ENCODE peak calls at places on chromosomes 1 and 21, in six cellular contexts. One of them, this sample, is unnamed.

GRCh38 chr1:157368363-157368762 is 184.0 kb downstream of the FCRL5 start:
- DNase-seq in fibroblast of lung: no peak
- DNase-seq in foreskin fibroblast: no peak
- DNase-seq in tibial artery: no peak
- DNase-seq in CD4-positive, alpha-beta T cell: no peak
- DNase-seq in HepG2: no peak
- DNase-seq in this sample: no peak

GRCh38 chr1:7902478-7903084 is 38.1 kb downstream of the TNFRSF9 start:
- DNase-seq in fibroblast of lung: peak
- DNase-seq in foreskin fibroblast: peak
- DNase-seq in tibial artery: peak
- DNase-seq in CD4-positive, alpha-beta T cell: peak
- DNase-seq in HepG2: peak
- DNase-seq in this sample: peak

GRCh38 chr21:26881504-26882228 is 36.5 kb upstream of the ADAMTS1 start:
- DNase-seq in fibroblast of lung: peak
- DNase-seq in foreskin fibroblast: peak
- DNase-seq in tibial artery: no peak
- DNase-seq in CD4-positive, alpha-beta T cell: no peak
- DNase-seq in HepG2: no peak
- DNase-seq in this sample: peak

GRCh38 chr1:67322442-67322841 is 14.8 kb downstream of the IL12RB2 start:
- DNase-seq in fibroblast of lung: no peak
- DNase-seq in foreskin fibroblast: no peak
- DNase-seq in tibial artery: no peak
- DNase-seq in CD4-positive, alpha-beta T cell: no peak
- DNase-seq in HepG2: no peak
- DNase-seq in this sample: no peak

GRCh38 chr1:233654667-233655432 is 40.9 kb downstream of the KCNK1 start:
- DNase-seq in fibroblast of lung: peak
- DNase-seq in foreskin fibroblast: no peak
- DNase-seq in tibial artery: no peak
- DNase-seq in CD4-positive, alpha-beta T cell: no peak
- DNase-seq in HepG2: no peak
- DNase-seq in this sample: no peak

GRCh38 chr1:156584813-156585212 is 5.3 kb downstream of the TTC24 start:
- DNase-seq in fibroblast of lung: no peak
- DNase-seq in foreskin fibroblast: no peak
- DNase-seq in tibial artery: no peak
- DNase-seq in CD4-positive, alpha-beta T cell: no peak
- DNase-seq in HepG2: peak
- DNase-seq in this sample: no peak

GRCh38 chr1:198179556-198179981 is 22.8 kb downstream of the NEK7 start:
- DNase-seq in fibroblast of lung: peak
- DNase-seq in foreskin fibroblast: no peak
- DNase-seq in tibial artery: no peak
- DNase-seq in CD4-positive, alpha-beta T cell: no peak
- DNase-seq in HepG2: no peak
- DNase-seq in this sample: no peak

GRCh38 chr1:116945996-116946395 is 36.3 kb downstream of the PTGFRN start:
- DNase-seq in fibroblast of lung: no peak
- DNase-seq in foreskin fibroblast: no peak
- DNase-seq in tibial artery: no peak
- DNase-seq in CD4-positive, alpha-beta T cell: no peak
- DNase-seq in HepG2: no peak
- DNase-seq in this sample: no peak

GRCh38 chr1:27593341-27594326 is 10.3 kb downstream of the AHDC1 start:
- DNase-seq in fibroblast of lung: no peak
- DNase-seq in foreskin fibroblast: no peak
- DNase-seq in tibial artery: no peak
- DNase-seq in CD4-positive, alpha-beta T cell: no peak
- DNase-seq in HepG2: no peak
- DNase-seq in this sample: no peak

GRCh38 chr1:51336711-51337110 is 6.3 kb upstream of the TTC39A start:
- DNase-seq in fibroblast of lung: no peak
- DNase-seq in foreskin fibroblast: no peak
- DNase-seq in tibial artery: no peak
- DNase-seq in CD4-positive, alpha-beta T cell: no peak
- DNase-seq in HepG2: no peak
- DNase-seq in this sample: no peak

GRCh38 chr21:42460391-42461184 is 35.4 kb downstream of the RSPH1 start:
- DNase-seq in fibroblast of lung: no peak
- DNase-seq in foreskin fibroblast: no peak
- DNase-seq in tibial artery: no peak
- DNase-seq in CD4-positive, alpha-beta T cell: peak
- DNase-seq in HepG2: no peak
- DNase-seq in this sample: no peak

GRCh38 chr21:42847726-42848125 is 31.6 kb downstream of the WDR4 start:
- DNase-seq in fibroblast of lung: no peak
- DNase-seq in foreskin fibroblast: no peak
- DNase-seq in tibial artery: no peak
- DNase-seq in CD4-positive, alpha-beta T cell: no peak
- DNase-seq in HepG2: no peak
- DNase-seq in this sample: no peak

GRCh38 chr1:59976194-59977074 is 49.9 kb upstream of the CYP2J2 start:
- DNase-seq in fibroblast of lung: peak
- DNase-seq in foreskin fibroblast: peak
- DNase-seq in tibial artery: peak
- DNase-seq in CD4-positive, alpha-beta T cell: peak
- DNase-seq in HepG2: peak
- DNase-seq in this sample: peak

GRCh38 chr1:83545450-83545849 is 453.5 kb downstream of the TTLL7 start:
- DNase-seq in fibroblast of lung: no peak
- DNase-seq in foreskin fibroblast: no peak
- DNase-seq in tibial artery: no peak
- DNase-seq in CD4-positive, alpha-beta T cell: no peak
- DNase-seq in HepG2: no peak
- DNase-seq in this sample: no peak

GRCh38 chr1:112614460-112615065 is 4.4 kb downstream of the ST7L start:
- DNase-seq in fibroblast of lung: peak
- DNase-seq in foreskin fibroblast: peak
- DNase-seq in tibial artery: no peak
- DNase-seq in CD4-positive, alpha-beta T cell: no peak
- DNase-seq in HepG2: no peak
- DNase-seq in this sample: peak

GRCh38 chr1:168623003-168623828 is 46.8 kb downstream of the XCL1 start:
- DNase-seq in fibroblast of lung: peak
- DNase-seq in foreskin fibroblast: peak
- DNase-seq in tibial artery: peak
- DNase-seq in CD4-positive, alpha-beta T cell: no peak
- DNase-seq in HepG2: no peak
- DNase-seq in this sample: peak

GRCh38 chr1:61081637-61082335 is 575 bp upstream of the NFIA start:
- DNase-seq in fibroblast of lung: peak
- DNase-seq in foreskin fibroblast: peak
- DNase-seq in tibial artery: no peak
- DNase-seq in CD4-positive, alpha-beta T cell: no peak
- DNase-seq in HepG2: peak
- DNase-seq in this sample: no peak

GRCh38 chr1:109628540-109629321 is 9.1 kb downstream of the AMPD2 start:
- DNase-seq in fibroblast of lung: peak
- DNase-seq in foreskin fibroblast: no peak
- DNase-seq in tibial artery: no peak
- DNase-seq in CD4-positive, alpha-beta T cell: no peak
- DNase-seq in HepG2: no peak
- DNase-seq in this sample: no peak

GRCh38 chr1:155598842-155599331 is 11.1 kb upstream of the MSTO1 start:
- DNase-seq in fibroblast of lung: peak
- DNase-seq in foreskin fibroblast: peak
- DNase-seq in tibial artery: no peak
- DNase-seq in CD4-positive, alpha-beta T cell: no peak
- DNase-seq in HepG2: no peak
- DNase-seq in this sample: peak

GRCh38 chr21:35257413-35257812 is 208.3 kb upstream of the RUNX1 start:
- DNase-seq in fibroblast of lung: peak
- DNase-seq in foreskin fibroblast: peak
- DNase-seq in tibial artery: peak
- DNase-seq in CD4-positive, alpha-beta T cell: no peak
- DNase-seq in HepG2: no peak
- DNase-seq in this sample: peak
- TF ChIP-seq CTCF in fibroblast of lung: no peak
- TF ChIP-seq CTCF in foreskin fibroblast: no peak
- TF ChIP-seq CTCF in tibial artery: no peak
- TF ChIP-seq CTCF in CD4-positive, alpha-beta T cell: no peak
- TF ChIP-seq CTCF in HepG2: no peak
- TF ChIP-seq CTCF in this sample: no peak

GRCh38 chr1:226310637-226311195 is 1.8 kb upstream of the LIN9 start:
- DNase-seq in fibroblast of lung: no peak
- DNase-seq in foreskin fibroblast: no peak
- DNase-seq in tibial artery: no peak
- DNase-seq in CD4-positive, alpha-beta T cell: no peak
- DNase-seq in HepG2: no peak
- DNase-seq in this sample: no peak

GRCh38 chr1:226309398-226310122 is 596 bp upstream of the LIN9 start:
- DNase-seq in fibroblast of lung: peak
- DNase-seq in foreskin fibroblast: peak
- DNase-seq in tibial artery: no peak
- DNase-seq in CD4-positive, alpha-beta T cell: peak
- DNase-seq in HepG2: peak
- DNase-seq in this sample: no peak

GRCh38 chr1:226310123-226310540 is 1.2 kb upstream of the LIN9 start:
- DNase-seq in fibroblast of lung: peak
- DNase-seq in foreskin fibroblast: no peak
- DNase-seq in tibial artery: no peak
- DNase-seq in CD4-positive, alpha-beta T cell: no peak
- DNase-seq in HepG2: peak
- DNase-seq in this sample: no peak

GRCh38 chr1:226308166-226308722 is 720 bp downstream of the LIN9 start:
- DNase-seq in fibroblast of lung: no peak
- DNase-seq in foreskin fibroblast: no peak
- DNase-seq in tibial artery: no peak
- DNase-seq in CD4-positive, alpha-beta T cell: peak
- DNase-seq in HepG2: no peak
- DNase-seq in this sample: no peak

DNA sequence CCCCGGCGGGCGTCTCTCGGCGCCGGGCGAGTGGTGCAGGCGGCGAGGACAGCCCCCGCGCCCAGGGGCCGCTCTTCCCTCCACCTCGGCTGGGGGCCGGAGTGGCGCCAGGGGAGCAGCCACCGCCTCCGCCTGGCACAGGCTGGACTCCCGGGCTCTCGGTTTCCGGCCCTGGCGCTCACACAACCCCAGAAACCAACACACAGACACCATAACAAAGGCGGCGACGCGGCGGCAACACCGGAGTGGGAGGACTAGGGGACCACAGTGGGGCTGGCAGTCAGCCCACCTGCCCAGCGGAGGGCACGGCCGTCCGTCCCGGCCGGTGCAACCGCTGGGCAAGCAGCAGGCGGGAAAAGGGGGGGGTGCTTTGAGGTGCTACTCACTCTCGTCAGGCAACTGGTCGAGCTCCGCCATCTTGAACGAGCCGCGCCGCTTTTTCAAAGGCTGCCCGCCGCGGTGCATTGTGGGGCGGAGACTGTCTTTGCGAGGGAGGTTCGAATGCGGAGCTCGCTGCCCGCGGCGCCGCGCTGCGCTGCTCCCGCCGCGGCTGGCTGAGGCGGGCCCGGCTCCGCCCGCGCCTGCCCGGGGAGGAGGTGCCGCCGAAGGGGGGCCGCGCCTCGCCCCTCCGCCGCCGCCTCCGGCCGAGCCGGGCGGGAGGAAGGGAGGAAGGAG is at the start of gene LIN9:
- DNase-seq in fibroblast of lung: peak
- DNase-seq in foreskin fibroblast: peak
- DNase-seq in tibial artery: peak
- DNase-seq in CD4-positive, alpha-beta T cell: peak
- DNase-seq in HepG2: peak
- DNase-seq in this sample: peak
- TF ChIP-seq CTCF in fibroblast of lung: no peak
- TF ChIP-seq CTCF in foreskin fibroblast: peak
- TF ChIP-seq CTCF in tibial artery: no peak
- TF ChIP-seq CTCF in CD4-positive, alpha-beta T cell: no peak
- TF ChIP-seq CTCF in HepG2: peak
- TF ChIP-seq CTCF in this sample: peak

DNA sequence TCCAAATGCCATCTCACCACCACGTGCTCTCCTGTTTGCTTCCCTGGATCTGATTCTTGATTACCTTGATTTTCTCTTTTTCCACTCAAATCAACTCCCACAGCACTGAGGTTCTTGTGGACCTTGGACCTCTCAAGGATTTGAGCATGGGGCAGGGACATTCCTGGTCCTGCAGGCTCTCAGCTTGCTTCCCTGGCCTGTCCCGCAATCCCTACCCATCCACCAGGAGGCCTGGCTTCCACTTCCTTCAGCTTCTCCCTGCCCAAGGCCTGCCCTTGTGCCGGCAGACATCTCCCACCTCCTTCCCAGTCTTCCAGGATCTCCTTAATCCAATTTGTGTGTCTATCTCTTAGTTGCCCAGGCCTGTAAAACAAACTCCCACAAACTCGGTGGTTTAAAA is 21.6 kb downstream of the PLA2G2A start:
- DNase-seq in fibroblast of lung: no peak
- DNase-seq in foreskin fibroblast: no peak
- DNase-seq in tibial artery: no peak
- DNase-seq in CD4-positive, alpha-beta T cell: no peak
- DNase-seq in HepG2: peak
- DNase-seq in this sample: no peak
- TF ChIP-seq CTCF in fibroblast of lung: no peak
- TF ChIP-seq CTCF in foreskin fibroblast: no peak
- TF ChIP-seq CTCF in tibial artery: no peak
- TF ChIP-seq CTCF in CD4-positive, alpha-beta T cell: no peak
- TF ChIP-seq CTCF in HepG2: peak
- TF ChIP-seq CTCF in this sample: no peak

GRCh38 chr1:229065613-229066012 is 205.3 kb upstream of the RAB4A start:
- DNase-seq in fibroblast of lung: no peak
- DNase-seq in foreskin fibroblast: no peak
- DNase-seq in tibial artery: no peak
- DNase-seq in CD4-positive, alpha-beta T cell: no peak
- DNase-seq in HepG2: no peak
- DNase-seq in this sample: no peak

GRCh38 chr1:229060140-229060539 is 210.8 kb upstream of the RAB4A start:
- DNase-seq in fibroblast of lung: no peak
- DNase-seq in foreskin fibroblast: no peak
- DNase-seq in tibial artery: no peak
- DNase-seq in CD4-positive, alpha-beta T cell: no peak
- DNase-seq in HepG2: no peak
- DNase-seq in this sample: no peak

GRCh38 chr1:229064320-229064908 is 206.5 kb upstream of the RAB4A start:
- DNase-seq in fibroblast of lung: no peak
- DNase-seq in foreskin fibroblast: no peak
- DNase-seq in tibial artery: no peak
- DNase-seq in CD4-positive, alpha-beta T cell: no peak
- DNase-seq in HepG2: peak
- DNase-seq in this sample: no peak

GRCh38 chr1:229062135-229062534 is 208.8 kb upstream of the RAB4A start:
- DNase-seq in fibroblast of lung: no peak
- DNase-seq in foreskin fibroblast: no peak
- DNase-seq in tibial artery: no peak
- DNase-seq in CD4-positive, alpha-beta T cell: no peak
- DNase-seq in HepG2: no peak
- DNase-seq in this sample: no peak

DNA sequence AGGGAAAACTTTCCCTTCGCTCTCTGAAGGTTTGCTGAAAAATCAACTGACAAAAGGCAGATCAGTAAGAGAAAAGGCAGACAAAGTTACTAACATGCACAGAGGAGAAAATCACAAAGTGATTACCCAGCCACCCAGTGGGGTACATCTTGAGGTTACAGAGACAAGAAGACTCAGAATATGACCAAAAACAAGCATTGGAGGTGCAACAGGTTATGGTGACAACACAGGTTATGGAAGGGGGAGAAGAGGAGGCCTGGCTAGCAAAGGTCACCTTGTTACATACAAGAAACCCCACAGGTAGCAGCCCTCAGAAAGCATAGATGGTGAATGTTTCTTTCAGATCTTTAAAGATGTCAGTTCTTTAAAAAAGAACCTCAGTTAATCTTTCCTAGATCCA is 207.8 kb upstream of the RAB4A start:
- DNase-seq in fibroblast of lung: no peak
- DNase-seq in foreskin fibroblast: no peak
- DNase-seq in tibial artery: no peak
- DNase-seq in CD4-positive, alpha-beta T cell: no peak
- DNase-seq in HepG2: no peak
- DNase-seq in this sample: no peak
- TF ChIP-seq CTCF in fibroblast of lung: no peak
- TF ChIP-seq CTCF in foreskin fibroblast: no peak
- TF ChIP-seq CTCF in tibial artery: no peak
- TF ChIP-seq CTCF in CD4-positive, alpha-beta T cell: no peak
- TF ChIP-seq CTCF in HepG2: no peak
- TF ChIP-seq CTCF in this sample: no peak

This sample was measured in HFFc6.